ENCODE peak calls at places on chromosomes 13 and 19, in five cellular contexts. Q, K, U, W and P are unnamed samples.

GRCh38 chr19:19083413-19084178 is 19.8 kb downstream of the SLC25A42 start:
- DNase-seq in Q (no peak), K (no peak), U (no peak), W (no peak), P (no peak)

GRCh38 chr13:98460519-98460918 is 116.4 kb downstream of the STK24 start:
- DNase-seq in Q (no peak), K (no peak), U (no peak), W (no peak), P (no peak)

GRCh38 chr13:60230593-60230992 is 66.9 kb upstream of the DIAPH3 start:
- DNase-seq in Q (no peak), K (no peak), U (no peak), W (no peak), P (no peak)

GRCh38 chr19:52993342-52994178 is 20.2 kb upstream of the ERVV-1 start:
- DNase-seq in Q (peak), K (peak), U (peak), W (peak), P (peak)

GRCh38 chr19:1057185-1057857 is 9.6 kb upstream of the ARHGAP45 start:
- DNase-seq in Q (peak), K (peak), U (peak), W (no peak), P (no peak)

GRCh38 chr13:80141114-80141849 is 199.6 kb downstream of the SPRY2 start:
- DNase-seq in Q (no peak), K (no peak), U (peak), W (no peak), P (no peak)

GRCh38 chr19:18601875-18602274 is 4.7 kb downstream of the CRLF1 start:
- DNase-seq in Q (no peak), K (no peak), U (no peak), W (no peak), P (no peak)

GRCh38 chr13:40617801-40618356 is 48.6 kb downstream of the FOXO1 start:
- DNase-seq in Q (no peak), K (no peak), U (no peak), W (no peak), P (no peak)

GRCh38 chr19:30172643-30173242 is 199.4 kb upstream of the ZNF536 start:
- DNase-seq in Q (no peak), K (peak), U (no peak), W (no peak), P (no peak)

GRCh38 chr13:76903544-76904162 is 17.4 kb upstream of the KCTD12 start:
- DNase-seq in Q (peak), K (peak), U (no peak), W (peak), P (peak)

GRCh38 chr13:25046985-25047660 is 48.8 kb upstream of the PABPC3 start:
- DNase-seq in Q (no peak), K (peak), U (peak), W (peak), P (no peak)

GRCh38 chr13:72500851-72501250 is 226.6 kb downstream of the MZT1 start:
- DNase-seq in Q (no peak), K (no peak), U (no peak), W (no peak), P (no peak)

GRCh38 chr13:37263881-37264280 is 158.4 kb upstream of the CSNK1A1L start:
- DNase-seq in Q (no peak), K (no peak), U (no peak), W (no peak), P (no peak)

GRCh38 chr19:2043864-2044708 is 7.0 kb downstream of the MKNK2 start:
- DNase-seq in Q (peak), K (peak), U (no peak), W (peak), P (no peak)

GRCh38 chr13:20550799-20551198 is 16.2 kb upstream of the IFT88 start:
- DNase-seq in Q (no peak), K (no peak), U (no peak), W (no peak), P (no peak)

GRCh38 chr13:112074139-112074710 is 7.3 kb downstream of the SOX1 start:
- DNase-seq in Q (no peak), K (no peak), U (no peak), W (no peak), P (no peak)

GRCh38 chr19:37218592-37218935 is 550 bp downstream of the ZNF383 start:
- DNase-seq in Q (no peak), K (no peak), U (no peak), W (no peak), P (no peak)

GRCh38 chr13:59305896-59306295 is 857.8 kb downstream of the DIAPH3 start:
- DNase-seq in Q (no peak), K (no peak), U (no peak), W (no peak), P (no peak)

GRCh38 chr19:1859319-1859718 is 4.1 kb downstream of the KLF16 start:
- DNase-seq in Q (no peak), K (no peak), U (no peak), W (no peak), P (no peak)

GRCh38 chr19:51018745-51019543 is 565 bp downstream of the KLK10 start:
- DNase-seq in Q (no peak), K (no peak), U (no peak), W (peak), P (no peak)

GRCh38 chr19:44753932-44754742 is 5.6 kb downstream of the BCL3 start:
- DNase-seq in Q (peak), K (peak), U (peak), W (no peak), P (peak)